ENCODE peak calls at places on chromosomes 7 and 10, in five cellular contexts. F, K, X, P and T are unnamed samples.

GRCh38 chr10:32112055-32112454 is 55.8 kb upstream of the KIF5B start:
- DNase-seq in P (peak), F (peak), K (no peak), X (no peak), T (peak)

GRCh38 chr10:86343761-86344160 is 22.8 kb downstream of the GRID1 start:
- DNase-seq in F (no peak), K (no peak), X (no peak), P (no peak), T (no peak)

GRCh38 chr10:14334771-14335170 is 4.0 kb upstream of the FRMD4A start:
- DNase-seq in P (no peak), K (no peak), X (no peak), F (no peak), T (no peak)

GRCh38 chr10:48981310-48981907 is 41.8 kb upstream of the LRRC18 start:
- DNase-seq in K (peak), P (peak), X (no peak), F (peak), T (no peak)

GRCh38 chr10:6669269-6669859 is 89.3 kb upstream of the PRKCQ start:
- DNase-seq in K (no peak), X (no peak), P (peak), F (peak), T (peak)

GRCh38 chr7:116417593-116418345 is 81.8 kb upstream of the CAV2 start:
- DNase-seq in P (no peak), X (no peak), F (peak), K (no peak), T (no peak)

GRCh38 chr7:130179631-130180030 is 25.6 kb downstream of the TMEM209 start:
- DNase-seq in X (no peak), P (no peak), K (no peak), F (no peak), T (no peak)

GRCh38 chr10:48542471-48543210 is 62.2 kb downstream of the ARHGAP22 start:
- DNase-seq in K (no peak), X (no peak), P (no peak), F (no peak), T (no peak)

GRCh38 chr10:116444527-116445142 is 17.0 kb downstream of the PNLIPRP3 start:
- DNase-seq in P (peak), F (peak), X (peak), K (peak), T (peak)

GRCh38 chr10:48682265-48682664 is 2.4 kb upstream of the WDFY4 start:
- DNase-seq in X (no peak), K (no peak), P (no peak), F (no peak), T (no peak)

GRCh38 chr10:21173964-21174669 is 277.0 kb upstream of the NEBL start:
- DNase-seq in K (peak), P (no peak), F (peak), X (no peak), T (no peak)

GRCh38 chr7:30175171-30175570 is 40.4 kb downstream of the MTURN start:
- DNase-seq in K (no peak), X (no peak), F (peak), P (no peak), T (no peak)

GRCh38 chr10:69470463-69471163 is 19.3 kb downstream of the TSPAN15 start:
- DNase-seq in P (no peak), K (no peak), X (no peak), F (no peak), T (no peak)

GRCh38 chr10:12934777-12935176 is 66.7 kb downstream of the CCDC3 start:
- DNase-seq in F (peak), P (peak), K (no peak), X (no peak), T (peak)

GRCh38 chr10:15791816-15792524 is 68.3 kb downstream of the MINDY3 start:
- DNase-seq in X (no peak), F (peak), K (no peak), P (no peak), T (peak)

GRCh38 chr7:154832557-154833138 is 170.3 kb downstream of the PAXIP1 start:
- DNase-seq in F (no peak), X (no peak), P (no peak), K (no peak), T (no peak)

GRCh38 chr10:89518876-89519842 is 16.2 kb downstream of the SLC16A12 start:
- DNase-seq in K (no peak), F (peak), P (peak), X (no peak), T (peak)

GRCh38 chr7:130791746-130792145 is 57.7 kb upstream of the KLF14 start:
- DNase-seq in P (no peak), K (no peak), X (no peak), F (no peak), T (no peak)

GRCh38 chr10:13787015-13787421 is 200.3 kb downstream of the PRPF18 start:
- DNase-seq in X (no peak), K (peak), P (peak), F (peak), T (peak)

GRCh38 chr7:127751723-127752448 is 99.9 kb downstream of the SND1 start:
- DNase-seq in P (peak), X (no peak), F (peak), K (no peak), T (no peak)

GRCh38 chr7:151058766-151059361 is 525 bp upstream of the SLC4A2 start:
- DNase-seq in P (no peak), K (peak), F (peak), X (no peak), T (no peak)

GRCh38 chr10:70145166-70145665 is 1.3 kb downstream of the TYSND1 start:
- DNase-seq in P (no peak), K (no peak), X (no peak), F (no peak), T (no peak)

GRCh38 chr7:11969627-11970026 is 137.6 kb upstream of the THSD7A start:
- DNase-seq in X (no peak), F (no peak), P (no peak), K (no peak), T (no peak)

GRCh38 chr10:7767209-7767608 is 20.6 kb downstream of the KIN start:
- DNase-seq in P (peak), X (no peak), K (no peak), F (peak), T (peak)